ENCODE peak calls at places on chromosomes 3 and 15, in five cellular contexts. T is Peyer's patch, K is psoas muscle, P is thoracic aorta, X is upper lobe of right lung. F is an unnamed sample. For H3K4me1 and H3K27me3, the result is how much of the 10 kb centered on the place peaks cover.

GRCh38 chr3:45031531-45031930 is 5.4 kb downstream of the CLEC3B start:
- DNase-seq in T (no peak), X (no peak), P (no peak), K (no peak), F (no peak)

GRCh38 chr15:89822030-89822429 is 7.4 kb upstream of the ANPEP start:
- DNase-seq in K (no peak), T (no peak), P (no peak), X (peak), F (no peak)

GRCh38 chr3:119810018-119810435 is 28.1 kb downstream of the NR1I2 start:
- DNase-seq in K (peak), T (no peak), X (peak), P (no peak), F (peak)

GRCh38 chr3:181839915-181840295 is 128.2 kb downstream of the SOX2 start:
- DNase-seq in X (no peak), T (no peak), P (no peak), K (no peak), F (no peak)

GRCh38 chr3:43144811-43145490 is 39.1 kb upstream of the POMGNT2 start:
- DNase-seq in T (no peak), K (peak), P (no peak), X (no peak), F (no peak)

GRCh38 chr3:70703305-70704102 is 391.1 kb upstream of the MDFIC2 start:
- DNase-seq in T (no peak), P (no peak), K (no peak), X (no peak), F (no peak)

GRCh38 chr15:68650901-68651709 is 72.3 kb downstream of the CORO2B start:
- DNase-seq in K (peak), X (peak), T (peak), P (no peak), F (peak)

GRCh38 chr3:30401971-30402370 is 204.4 kb upstream of the TGFBR2 start:
- DNase-seq in P (no peak), X (no peak), T (no peak), K (no peak), F (no peak)

GRCh38 chr15:63870403-63871209 is 36.9 kb upstream of the HERC1 start:
- DNase-seq in P (no peak), T (no peak), X (no peak), K (peak), F (no peak)

GRCh38 chr3:84974347-84974746 is 15.6 kb downstream of the CADM2 start:
- DNase-seq in K (no peak), X (no peak), T (no peak), P (no peak), F (no peak)

GRCh38 chr3:4425707-4426106 is 41.4 kb downstream of the SUMF1 start:
- DNase-seq in T (no peak), K (no peak), P (no peak), X (no peak), F (no peak)

GRCh38 chr3:153293222-153293621 is 131.2 kb downstream of the RAP2B start:
- DNase-seq in T (no peak), K (no peak), P (no peak), X (no peak), F (no peak)

GRCh38 chr3:156233875-156234274 is 113.5 kb downstream of the KCNAB1 start:
- DNase-seq in T (no peak), X (no peak), P (no peak), K (no peak), F (no peak)

GRCh38 chr3:180770639-180771038 is 91.3 kb upstream of the CCDC39 start:
- DNase-seq in P (no peak), X (no peak), K (no peak), T (no peak), F (no peak)

GRCh38 chr15:25177955-25178801 is 223.4 kb downstream of the SNRPN start:
- DNase-seq in X (peak), P (no peak), K (peak), T (peak), F (no peak)

GRCh38 chr3:173397161-173398110 is at the start of gene NLGN1:
- DNase-seq in K (peak), P (peak), X (peak), T (peak), F (peak)

GRCh38 chr3:170749185-170749584 is 120.8 kb downstream of the RPL22L1 start:
- DNase-seq in K (no peak), X (no peak), P (no peak), T (no peak), F (no peak)

GRCh38 chr3:179512398-179512797 is 50.3 kb upstream of the ACTL6A start:
- DNase-seq in K (no peak), T (no peak), X (no peak), P (no peak), F (no peak)

GRCh38 chr3:144039661-144040060 is 68.0 kb downstream of the DIPK2A start:
- DNase-seq in X (no peak), T (no peak), P (no peak), K (no peak), F (no peak)

GRCh38 chr3:56202997-56203396 is 265.3 kb downstream of the ERC2 start:
- DNase-seq in T (no peak), X (no peak), P (no peak), K (no peak), F (no peak)

GRCh38 chr3:117665311-117665710 is 955.7 kb downstream of the TUSC7 start:
- DNase-seq in T (no peak), P (no peak), K (no peak), X (peak), F (no peak)

DNA sequence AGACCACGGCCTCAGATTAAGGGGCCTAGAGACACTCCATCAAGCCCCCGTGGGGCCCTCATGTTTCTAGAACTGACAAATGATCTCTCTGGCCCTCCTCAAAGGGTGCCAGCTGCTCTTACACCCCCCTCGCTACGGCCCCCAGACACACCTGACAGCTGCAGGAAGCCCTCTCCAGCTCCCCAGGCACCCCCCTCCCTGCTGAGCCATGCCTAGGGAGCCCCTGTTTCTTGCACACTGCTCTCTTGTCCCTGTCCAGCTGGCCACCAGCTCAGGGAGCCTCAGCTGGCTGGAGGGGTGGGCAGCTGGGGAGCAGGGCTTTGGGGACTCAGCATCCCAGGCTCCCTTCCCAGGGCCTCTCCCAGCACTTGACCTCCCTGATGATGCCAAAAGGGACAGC is 14.8 kb downstream of the TNK2 start:
- DNase-seq in K (peak), T (no peak), X (no peak), P (no peak), F (no peak)
- H3K4me1 ChIP-seq in K (half or more), T (under half), X (under half), P (under half), F (under half)

GRCh38 chr15:65184944-65185717 is at the start of gene CLPX:
- DNase-seq in K (peak), X (peak), T (peak), P (peak), F (peak)
- H3K27ac ChIP-seq in K (peak), X (peak), T (peak), P (peak), F (peak)

GRCh38 chr3:133673746-133674145 is 12.0 kb upstream of the TOPBP1 start:
- DNase-seq in K (no peak), T (no peak), X (no peak), P (no peak), F (no peak)
- H3K27me3 ChIP-seq in K (under half), T (under half), X (under half), P (under half), F (under half)

DNA sequence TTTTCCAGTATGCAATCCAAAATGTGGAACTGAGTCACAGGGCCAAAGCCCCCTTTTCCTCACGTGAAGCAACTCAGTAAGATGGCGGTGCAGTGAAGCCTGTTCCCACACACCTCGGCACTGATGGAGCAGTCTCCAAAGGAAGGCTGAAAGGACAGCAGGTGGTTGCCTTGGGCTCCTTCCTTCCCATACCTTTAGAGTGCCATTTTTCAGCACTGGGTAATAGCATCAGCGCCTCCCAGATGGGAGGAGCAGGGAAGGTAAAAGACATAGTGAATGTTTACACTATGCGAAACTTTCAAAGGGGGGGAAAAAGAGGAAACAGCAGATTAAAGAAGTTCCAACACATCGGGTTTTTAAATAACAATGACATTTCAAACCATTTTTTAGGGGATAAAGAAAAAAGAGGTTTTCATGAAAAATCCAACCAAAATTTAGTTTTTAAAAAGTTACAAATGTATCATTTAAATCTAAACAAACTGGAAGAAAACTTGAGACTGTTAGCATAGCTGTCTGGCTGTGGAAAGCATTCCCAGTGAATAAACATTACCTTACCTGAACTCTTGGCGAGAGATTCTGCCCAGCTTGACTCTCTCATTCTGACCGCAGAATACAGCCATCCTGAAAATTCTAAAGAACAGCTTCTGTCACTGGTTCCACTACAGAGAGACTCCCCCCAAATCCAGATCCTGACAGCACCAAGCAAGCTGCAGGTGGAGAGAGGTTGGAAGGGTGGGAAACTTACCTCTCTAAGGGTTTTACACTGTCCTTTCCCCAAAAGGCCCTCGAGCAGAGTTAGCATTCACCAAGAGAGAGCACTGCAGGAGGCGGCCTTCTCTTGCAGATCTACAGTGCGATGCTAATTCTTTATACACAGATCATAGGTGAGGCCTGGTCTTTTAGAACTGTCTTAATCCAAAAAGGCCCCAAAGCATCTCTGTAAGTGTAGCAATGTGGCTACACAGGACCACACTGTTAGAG is 32.6 kb downstream of the ABCC5 start:
- DNase-seq in K (no peak), P (no peak), X (no peak), T (no peak), F (no peak)
- H3K4me1 ChIP-seq in K (half or more), P (under half), X (under half), T (under half), F (under half)

GRCh38 chr3:12737319-12737718 is 21.7 kb downstream of the TMEM40 start:
- DNase-seq in K (no peak), X (no peak), T (no peak), P (no peak), F (no peak)
- H3K27ac ChIP-seq in K (no peak), X (no peak), T (no peak), P (no peak), F (no peak)